ENCODE peak calls at places on chromosomes 1 and 21, in four cellular contexts. X is coronary artery, R is Calu3, F is COR-L47. S is an unnamed sample.

GRCh38 chr1:94590203-94591137 is 48.9 kb upstream of the F3 start:
- DNase-seq in F (no peak), X (no peak), R (no peak), S (no peak)

GRCh38 chr1:204147392-204148097 is 4.3 kb downstream of the ETNK2 start:
- DNase-seq in F (no peak), X (no peak), R (no peak), S (no peak)

GRCh38 chr1:151862604-151863003 is 9.1 kb upstream of the THEM5 start:
- DNase-seq in X (no peak), R (no peak), F (no peak), S (no peak)

GRCh38 chr21:36297938-36298572 is 21.9 kb upstream of the MORC3 start:
- DNase-seq in X (no peak), F (no peak), R (peak), S (no peak)

GRCh38 chr1:54850082-54850730 is 36.8 kb downstream of the DHCR24 start:
- DNase-seq in R (no peak), F (no peak), X (no peak), S (no peak)

GRCh38 chr1:151255381-151255780 is 847 bp downstream of the PSMD4 start:
- DNase-seq in R (no peak), X (no peak), F (no peak), S (no peak)

GRCh38 chr1:243354511-243355153 is 98.8 kb downstream of the SDCCAG8 start:
- DNase-seq in F (no peak), R (no peak), X (no peak), S (no peak)

GRCh38 chr1:228283476-228284147 is 75.8 kb downstream of the OBSCN start:
- DNase-seq in X (peak), F (no peak), R (no peak), S (no peak)

GRCh38 chr1:2633936-2634491 is 1.2 kb upstream of the MMEL1 start:
- DNase-seq in F (no peak), X (peak), R (no peak), S (no peak)

GRCh38 chr1:234107416-234108021 is 203.0 kb downstream of the SLC35F3 start:
- DNase-seq in X (no peak), R (no peak), F (no peak), S (no peak)

GRCh38 chr1:226181996-226182714 is 4.4 kb downstream of the ACBD3 start:
- DNase-seq in F (no peak), R (peak), X (no peak), S (peak)

S was measured in HCT116.